ENCODE peak calls at places on chromosomes 11 and 22, in five cellular contexts. X is AG08395, N is dermis blood vessel endothelial cell, Q is OCI-LY7, H is mesothelial cell of epicardium. G is an unnamed sample.

GRCh38 chr11:80146231-80146630 is 705.4 kb upstream of the TENM4 start:
- DNase-seq in N (no peak), H (no peak), X (no peak), Q (no peak), G (no peak)

GRCh38 chr11:28420099-28420498 is 311.9 kb downstream of the METTL15 start:
- DNase-seq in N (no peak), Q (no peak), H (no peak), X (no peak), G (no peak)

GRCh38 chr22:36929621-36930020 is 16.2 kb downstream of the CSF2RB start:
- DNase-seq in N (no peak), Q (no peak), X (no peak), H (no peak), G (no peak)

GRCh38 chr11:93100211-93100610 is 97.6 kb downstream of the SLC36A4 start:
- DNase-seq in N (no peak), X (peak; percentile 12), H (no peak), Q (no peak), G (peak; percentile 9)

GRCh38 chr11:70420008-70420464 is 21.7 kb downstream of the CTTN start:
- DNase-seq in N (peak; percentile 77), H (no peak), X (no peak), Q (no peak), G (no peak)

GRCh38 chr11:9765320-9766101 is 101.6 kb downstream of the SWAP70 start:
- DNase-seq in X (peak; percentile 55), H (peak; percentile 55), N (peak; percentile 89), Q (no peak), G (peak; percentile 57)

GRCh38 chr11:28966951-28967350 is 858.8 kb downstream of the METTL15 start:
- DNase-seq in N (no peak), Q (no peak), X (no peak), H (no peak), G (peak; percentile 9)

GRCh38 chr11:72897506-72897905 is 83.3 kb downstream of the ATG16L2 start:
- DNase-seq in H (no peak), N (no peak), X (no peak), Q (no peak), G (no peak)

GRCh38 chr11:1503708-1504104 is 17.1 kb upstream of the MOB2 start:
- DNase-seq in N (no peak), H (no peak), Q (no peak), X (no peak), G (no peak)

GRCh38 chr11:114180301-114181055 is 115.7 kb upstream of the NNMT start:
- DNase-seq in H (no peak), Q (peak; percentile 74), X (peak; percentile 18), N (peak; percentile 73), G (peak; percentile 20)

GRCh38 chr22:20654343-20655208 is 119.3 kb upstream of the SERPIND1 start:
- DNase-seq in X (no peak), H (no peak), Q (no peak), N (no peak), G (no peak)

GRCh38 chr11:102669664-102670063 is 35.9 kb downstream of the MMP27 start:
- DNase-seq in H (no peak), Q (no peak), X (no peak), N (no peak), G (no peak)

GRCh38 chr11:45754261-45754709 is 50.7 kb upstream of the SLC35C1 start:
- DNase-seq in Q (no peak), N (no peak), H (peak; percentile 63), X (no peak), G (no peak)

GRCh38 chr11:77580712-77581337 is 8.9 kb upstream of the AQP11 start:
- DNase-seq in X (no peak), H (no peak), Q (peak; percentile 68), N (peak; percentile 13), G (no peak)

GRCh38 chr11:83063073-83063754 is 8.5 kb downstream of the RAB30 start:
- DNase-seq in N (peak; percentile 63), H (no peak), X (peak; percentile 43), Q (peak; percentile 96), G (no peak)

GRCh38 chr11:47111318-47111804 is 65.3 kb downstream of the ARFGAP2 start:
- DNase-seq in X (no peak), H (no peak), N (no peak), Q (peak; percentile 98), G (no peak)

GRCh38 chr11:34865261-34865660 is 50.9 kb downstream of the APIP start:
- DNase-seq in X (no peak), N (no peak), H (no peak), Q (no peak), G (no peak)

GRCh38 chr11:35138949-35139881 is at the start of gene CD44:
- DNase-seq in X (peak; percentile 93), N (peak; percentile 50), Q (no peak), H (peak; percentile 48), G (peak; percentile 92)

GRCh38 chr11:27371490-27371889 is 8.5 kb upstream of the CCDC34 start:
- DNase-seq in Q (no peak), N (no peak), X (no peak), H (no peak), G (no peak)

GRCh38 chr11:108616549-108616948 is 23.0 kb upstream of the EXPH5 start:
- DNase-seq in X (peak; percentile 85), H (no peak), Q (no peak), N (peak; percentile 95), G (peak; percentile 25)

GRCh38 chr22:47192106-47192650 is 429.7 kb downstream of the TBC1D22A start:
- DNase-seq in X (no peak), Q (no peak), N (no peak), H (peak; percentile 33), G (no peak)

GRCh38 chr22:18104566-18104965 is 6.0 kb upstream of the TUBA8 start:
- DNase-seq in X (peak; percentile 55), Q (peak; percentile 16), N (peak; percentile 36), H (no peak), G (no peak)

GRCh38 chr22:24099661-24100060 is 81.6 kb upstream of the SUSD2 start:
- DNase-seq in X (no peak), Q (no peak), N (peak; percentile 57), H (no peak), G (no peak)

GRCh38 chr11:69088676-69089146 is 40.0 kb downstream of the TPCN2 start:
- DNase-seq in Q (peak; percentile 78), N (peak; percentile 87), X (peak; percentile 92), H (peak; percentile 73), G (peak; percentile 93)

GRCh38 chr22:49530671-49531532 is 296.8 kb downstream of the BRD1 start:
- DNase-seq in X (no peak), N (no peak), Q (no peak), H (no peak), G (no peak)

GRCh38 chr11:79076526-79077115 is 364.2 kb downstream of the TENM4 start:
- DNase-seq in N (peak; percentile 65), Q (peak; percentile 24), X (peak; percentile 49), H (no peak), G (peak; percentile 55)

GRCh38 chr11:101523193-101523592 is 60.6 kb downstream of the TRPC6 start:
- DNase-seq in H (no peak), N (no peak), X (no peak), Q (peak; percentile 60), G (no peak)